ENCODE peak calls at places on chromosomes 13 and 19, in four cellular contexts. S, F, D and I are unnamed samples.

GRCh38 chr19:35715981-35716734 is 1.6 kb upstream of the KMT2B start:
- DNase-seq in S (no peak), F (no peak), D (no peak), I (peak)

GRCh38 chr13:29749401-29750177 is 100.8 kb downstream of the UBL3 start:
- DNase-seq in S (no peak), F (no peak), D (no peak), I (no peak)

GRCh38 chr13:43874512-43875092 is 4.9 kb downstream of the CCDC122 start:
- DNase-seq in S (no peak), F (peak), D (peak), I (no peak)

GRCh38 chr13:34847751-34848150 is 94.3 kb upstream of the NBEA start:
- DNase-seq in S (peak), F (peak), D (no peak), I (no peak)

GRCh38 chr19:29507081-29507860 is 18.5 kb upstream of the VSTM2B start:
- DNase-seq in S (no peak), F (no peak), D (no peak), I (peak)

GRCh38 chr19:3880471-3881271 is at the start of gene ATCAY:
- DNase-seq in S (peak), F (peak), D (no peak), I (no peak)

GRCh38 chr13:23778007-23778687 is 111.1 kb downstream of the MIPEP start:
- DNase-seq in S (no peak), F (no peak), D (no peak), I (no peak)

GRCh38 chr13:48068952-48069351 is 26.0 kb downstream of the MED4 start:
- DNase-seq in S (no peak), F (no peak), D (no peak), I (no peak)

GRCh38 chr13:106958690-106959089 is 390.8 kb upstream of the ARGLU1 start:
- DNase-seq in S (no peak), F (no peak), D (no peak), I (no peak)

GRCh38 chr13:89541091-89542030 is 1806.1 kb upstream of the MIR17HG start:
- DNase-seq in S (peak), F (no peak), D (no peak), I (no peak)

GRCh38 chr19:33413426-33413725 is 39.9 kb downstream of the CEBPG start:
- DNase-seq in S (no peak), F (no peak), D (no peak), I (no peak)

GRCh38 chr13:38687246-38688229 is 661 bp downstream of the FREM2 start:
- DNase-seq in S (no peak), F (peak), D (no peak), I (no peak)

GRCh38 chr13:113969311-113969972 is 4.4 kb downstream of the C13orf46 start:
- DNase-seq in S (no peak), F (no peak), D (no peak), I (peak)
- H3K4me3 ChIP-seq in S (no peak), F (no peak), D (no peak), I (no peak)

DNA sequence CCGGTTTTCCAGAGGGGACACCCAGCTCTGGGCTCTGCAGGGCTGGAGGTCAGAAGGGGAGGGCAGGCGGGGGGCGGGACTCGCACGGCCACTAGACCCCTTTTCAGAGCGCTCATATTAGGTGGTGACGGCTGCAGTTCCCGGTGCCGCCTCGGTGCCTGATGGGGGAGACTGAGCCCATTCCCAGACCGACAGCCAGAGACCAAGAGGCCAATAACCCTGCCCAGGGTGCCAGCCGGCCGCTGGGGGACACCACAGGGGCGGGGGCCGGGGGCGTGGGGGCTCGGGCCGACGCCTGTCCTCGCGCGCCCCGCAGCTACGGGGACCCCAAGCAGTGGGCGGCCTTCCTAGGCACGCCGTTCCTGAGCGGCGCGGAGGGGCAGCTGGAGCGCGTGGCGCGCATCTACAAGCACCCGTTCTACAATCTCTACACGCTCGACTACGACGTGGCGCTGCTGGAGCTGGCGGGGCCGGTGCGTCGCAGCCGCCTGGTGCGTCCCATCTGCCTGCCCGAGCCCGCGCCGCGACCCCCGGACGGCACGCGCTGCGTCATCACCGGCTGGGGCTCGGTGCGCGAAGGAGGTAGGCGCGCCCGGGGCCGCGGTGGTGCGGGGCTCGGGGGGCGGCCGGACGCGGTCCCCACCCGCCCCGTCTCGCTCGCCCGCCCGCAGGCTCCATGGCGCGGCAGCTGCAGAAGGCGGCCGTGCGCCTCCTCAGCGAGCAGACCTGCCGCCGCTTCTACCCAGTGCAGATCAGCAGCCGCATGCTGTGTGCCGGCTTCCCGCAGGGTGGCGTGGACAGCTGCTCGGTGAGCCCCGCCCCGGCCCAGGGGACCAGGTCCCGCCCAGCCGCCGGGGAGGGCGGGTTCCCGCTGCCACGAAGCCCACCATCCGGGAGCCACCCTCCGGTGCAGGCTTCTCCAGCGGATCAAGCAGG is 2.4 kb downstream of the TIMM13 start:
- DNase-seq in S (peak), F (peak), D (peak), I (peak)
- H3K4me3 ChIP-seq in S (peak), F (peak), D (peak), I (peak)

DNA sequence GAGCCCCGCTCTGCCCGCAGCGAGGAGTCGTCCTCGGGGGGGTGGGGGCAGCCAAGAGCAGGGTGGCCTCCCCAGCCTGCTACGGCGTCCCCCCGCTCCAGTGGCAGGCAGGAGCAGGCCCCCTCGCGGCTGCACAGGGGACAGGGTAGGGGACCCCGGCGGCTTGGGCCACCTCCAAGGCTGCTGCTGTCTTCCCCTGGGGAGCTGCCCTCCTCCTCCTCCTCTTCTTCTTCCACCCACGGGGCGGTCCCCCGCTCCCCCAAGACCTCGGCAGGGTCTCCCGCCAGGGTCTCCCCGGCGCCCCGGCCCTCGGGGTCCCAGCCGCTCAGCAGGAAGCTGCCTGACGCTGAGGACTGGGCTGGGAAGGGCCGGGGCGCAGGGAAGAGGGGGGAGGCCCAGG is 12.7 kb downstream of the LMTK3 start:
- DNase-seq in S (no peak), F (no peak), D (no peak), I (no peak)
- H3K4me3 ChIP-seq in S (no peak), F (no peak), D (no peak), I (no peak)

GRCh38 chr19:1648156-1648925 is 4.1 kb downstream of the TCF3 start:
- DNase-seq in S (no peak), F (no peak), D (no peak), I (no peak)
- H3K4me3 ChIP-seq in S (no peak), F (no peak), D (no peak), I (no peak)

GRCh38 chr13:40981361-40981760 is 37.8 kb downstream of the ELF1 start:
- DNase-seq in S (no peak), F (no peak), D (peak), I (no peak)
- H3K4me3 ChIP-seq in S (no peak), F (no peak), D (peak), I (peak)

GRCh38 chr19:39499932-39500331 is 1.2 kb downstream of the DLL3 start:
- DNase-seq in S (no peak), F (no peak), D (no peak), I (no peak)
- H3K4me3 ChIP-seq in S (no peak), F (peak), D (no peak), I (no peak)

GRCh38 chr13:30905932-30906383 is at the start of gene MEDAG:
- DNase-seq in S (no peak), F (no peak), D (peak), I (no peak)
- H3K4me3 ChIP-seq in S (no peak), F (no peak), D (peak), I (no peak)